ENCODE peak calls at places on chromosome 6, in ten cellular contexts. One of them, this sample, is unnamed.

GRCh38 chr6:15948930-15949900 is 179.7 kb upstream of the MYLIP start:
- DNase-seq in Peyer's patch: no peak
- DNase-seq in H1: no peak
- DNase-seq in naive thymus-derived CD4-positive, alpha-beta T cell: no peak
- DNase-seq in lower lobe of right lung: peak; percentile 59
- DNase-seq in ovary: no peak
- DNase-seq in NT2/D1: peak; percentile 16
- DNase-seq in iPS DF 6.9: no peak
- DNase-seq in A549: peak; percentile 44
- DNase-seq in H9: peak; percentile 42
- DNase-seq in this sample: no peak

GRCh38 chr6:17938885-17939284 is 48.5 kb downstream of the KIF13A start:
- DNase-seq in A549: no peak
- DNase-seq in naive thymus-derived CD4-positive, alpha-beta T cell: no peak
- DNase-seq in lower lobe of right lung: no peak
- DNase-seq in H1: no peak
- DNase-seq in NT2/D1: no peak
- DNase-seq in H9: no peak
- DNase-seq in ovary: no peak
- DNase-seq in Peyer's patch: no peak
- DNase-seq in iPS DF 6.9: no peak
- DNase-seq in this sample: no peak

GRCh38 chr6:90135672-90136071 is 161.0 kb downstream of the BACH2 start:
- DNase-seq in NT2/D1: no peak
- DNase-seq in lower lobe of right lung: no peak
- DNase-seq in ovary: no peak
- DNase-seq in naive thymus-derived CD4-positive, alpha-beta T cell: no peak
- DNase-seq in H1: no peak
- DNase-seq in A549: no peak
- DNase-seq in H9: no peak
- DNase-seq in Peyer's patch: no peak
- DNase-seq in iPS DF 6.9: no peak
- DNase-seq in this sample: no peak

GRCh38 chr6:105400501-105400900 is 2.4 kb downstream of the PREP start:
- DNase-seq in lower lobe of right lung: no peak
- DNase-seq in NT2/D1: no peak
- DNase-seq in H9: no peak
- DNase-seq in naive thymus-derived CD4-positive, alpha-beta T cell: no peak
- DNase-seq in ovary: no peak
- DNase-seq in H1: no peak
- DNase-seq in Peyer's patch: no peak
- DNase-seq in iPS DF 6.9: no peak
- DNase-seq in A549: no peak
- DNase-seq in this sample: no peak

GRCh38 chr6:87334683-87335082 is 5.6 kb upstream of the GJB7 start:
- DNase-seq in A549: no peak
- DNase-seq in H1: no peak
- DNase-seq in ovary: no peak
- DNase-seq in Peyer's patch: no peak
- DNase-seq in NT2/D1: no peak
- DNase-seq in naive thymus-derived CD4-positive, alpha-beta T cell: no peak
- DNase-seq in iPS DF 6.9: no peak
- DNase-seq in lower lobe of right lung: no peak
- DNase-seq in H9: no peak
- DNase-seq in this sample: no peak

GRCh38 chr6:135013211-135013610 is 41.4 kb downstream of the HBS1L start:
- DNase-seq in ovary: no peak
- DNase-seq in A549: no peak
- DNase-seq in H1: no peak
- DNase-seq in Peyer's patch: no peak
- DNase-seq in iPS DF 6.9: no peak
- DNase-seq in naive thymus-derived CD4-positive, alpha-beta T cell: no peak
- DNase-seq in H9: no peak
- DNase-seq in lower lobe of right lung: no peak
- DNase-seq in NT2/D1: no peak
- DNase-seq in this sample: no peak

GRCh38 chr6:109336221-109336955 is 45.9 kb downstream of the CD164 start:
- DNase-seq in H1: no peak
- DNase-seq in A549: peak; percentile 38
- DNase-seq in NT2/D1: no peak
- DNase-seq in iPS DF 6.9: no peak
- DNase-seq in ovary: no peak
- DNase-seq in naive thymus-derived CD4-positive, alpha-beta T cell: no peak
- DNase-seq in lower lobe of right lung: no peak
- DNase-seq in H9: no peak
- DNase-seq in Peyer's patch: peak; percentile 70
- DNase-seq in this sample: no peak

GRCh38 chr6:151128764-151129370 is 110.9 kb upstream of the AKAP12 start:
- DNase-seq in A549: no peak
- DNase-seq in NT2/D1: no peak
- DNase-seq in iPS DF 6.9: no peak
- DNase-seq in H1: peak; percentile 5
- DNase-seq in naive thymus-derived CD4-positive, alpha-beta T cell: no peak
- DNase-seq in ovary: no peak
- DNase-seq in Peyer's patch: no peak
- DNase-seq in H9: peak; percentile 81
- DNase-seq in lower lobe of right lung: no peak
- DNase-seq in this sample: no peak

GRCh38 chr6:125507987-125508655 is 206.4 kb upstream of the HDDC2 start:
- DNase-seq in NT2/D1: no peak
- DNase-seq in A549: no peak
- DNase-seq in naive thymus-derived CD4-positive, alpha-beta T cell: no peak
- DNase-seq in H1: no peak
- DNase-seq in Peyer's patch: no peak
- DNase-seq in ovary: no peak
- DNase-seq in iPS DF 6.9: no peak
- DNase-seq in lower lobe of right lung: no peak
- DNase-seq in H9: no peak
- DNase-seq in this sample: no peak

GRCh38 chr6:9924971-9925370 is 489.9 kb downstream of the TFAP2A start:
- DNase-seq in iPS DF 6.9: no peak
- DNase-seq in NT2/D1: no peak
- DNase-seq in A549: no peak
- DNase-seq in naive thymus-derived CD4-positive, alpha-beta T cell: no peak
- DNase-seq in H1: no peak
- DNase-seq in ovary: no peak
- DNase-seq in H9: no peak
- DNase-seq in Peyer's patch: no peak
- DNase-seq in lower lobe of right lung: no peak
- DNase-seq in this sample: no peak

GRCh38 chr6:154412106-154412820 is 55.7 kb upstream of the IPCEF1 start:
- DNase-seq in H9: no peak
- DNase-seq in H1: no peak
- DNase-seq in naive thymus-derived CD4-positive, alpha-beta T cell: no peak
- DNase-seq in iPS DF 6.9: no peak
- DNase-seq in A549: no peak
- DNase-seq in NT2/D1: no peak
- DNase-seq in Peyer's patch: no peak
- DNase-seq in lower lobe of right lung: no peak
- DNase-seq in ovary: no peak
- DNase-seq in this sample: no peak

GRCh38 chr6:36735110-36735971 is 37.7 kb downstream of the RAB44 start:
- DNase-seq in NT2/D1: no peak
- DNase-seq in H1: no peak
- DNase-seq in naive thymus-derived CD4-positive, alpha-beta T cell: no peak
- DNase-seq in H9: no peak
- DNase-seq in ovary: peak; percentile 44
- DNase-seq in A549: no peak
- DNase-seq in iPS DF 6.9: no peak
- DNase-seq in lower lobe of right lung: peak; percentile 71
- DNase-seq in Peyer's patch: peak; percentile 56
- DNase-seq in this sample: no peak

DNA sequence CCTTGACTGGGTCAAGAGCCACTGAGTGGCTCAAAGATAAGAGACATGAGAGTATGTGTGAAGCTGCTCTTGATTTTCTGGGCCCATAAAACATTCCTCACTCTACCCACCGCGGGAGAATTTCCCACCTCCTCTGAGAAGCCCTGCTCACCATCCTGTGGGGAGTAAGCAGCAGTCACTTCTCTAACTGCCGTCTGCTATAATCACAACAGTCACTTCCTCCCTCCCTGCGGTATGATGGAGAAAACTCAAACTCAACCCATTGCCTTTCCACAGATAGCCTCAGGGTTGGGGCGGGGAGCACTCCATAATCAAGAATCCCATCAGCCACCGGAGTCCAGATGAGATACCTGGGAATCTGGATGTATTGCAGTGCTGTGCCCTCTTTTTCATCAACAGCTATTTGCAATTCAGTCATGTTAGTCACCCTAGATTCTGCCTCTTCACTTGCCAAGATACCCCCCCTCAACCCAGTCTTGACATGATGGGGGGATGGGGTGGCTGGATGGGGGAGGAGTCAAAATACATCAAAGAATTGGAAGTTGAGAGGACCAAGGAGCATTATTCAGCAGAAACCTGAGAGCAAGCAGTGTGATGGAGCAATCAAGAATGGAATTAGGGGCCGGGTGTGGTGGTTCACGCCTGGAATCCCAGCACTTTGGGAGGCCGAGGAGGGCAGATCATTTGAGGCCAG is 5.1 kb downstream of the MOCS1 start:
- DNase-seq in naive thymus-derived CD4-positive, alpha-beta T cell: no peak
- DNase-seq in H9: no peak
- DNase-seq in Peyer's patch: no peak
- DNase-seq in A549: no peak
- DNase-seq in H1: no peak
- DNase-seq in iPS DF 6.9: no peak
- DNase-seq in NT2/D1: no peak
- DNase-seq in lower lobe of right lung: no peak
- DNase-seq in ovary: no peak
- DNase-seq in this sample: no peak
- H3K4me1 ChIP-seq in naive thymus-derived CD4-positive, alpha-beta T cell: no peaks in the 10 kb centered on the region
- H3K4me1 ChIP-seq in H9: no peaks in the 10 kb centered on the region
- H3K4me1 ChIP-seq in Peyer's patch: no peaks in the 10 kb centered on the region
- H3K4me1 ChIP-seq in A549: no peaks in the 10 kb centered on the region
- H3K4me1 ChIP-seq in H1: no peaks in the 10 kb centered on the region
- H3K4me1 ChIP-seq in iPS DF 6.9: peaks cover 7% of the 10 kb centered on the region
- H3K4me1 ChIP-seq in NT2/D1: peaks cover 4% of the 10 kb centered on the region
- H3K4me1 ChIP-seq in lower lobe of right lung: peaks cover 44% of the 10 kb centered on the region
- H3K4me1 ChIP-seq in ovary: peaks cover 4% of the 10 kb centered on the region
- H3K4me1 ChIP-seq in this sample: no peaks in the 10 kb centered on the region

GRCh38 chr6:30325873-30326445 is 768 bp upstream of the TRIM39 start:
- DNase-seq in naive thymus-derived CD4-positive, alpha-beta T cell: peak; percentile 45
- DNase-seq in NT2/D1: peak; percentile 51
- DNase-seq in A549: peak; percentile 49
- DNase-seq in ovary: peak; percentile 20
- DNase-seq in H9: peak; percentile 92
- DNase-seq in lower lobe of right lung: no peak
- DNase-seq in H1: peak; percentile 34
- DNase-seq in iPS DF 6.9: peak; percentile 60
- DNase-seq in Peyer's patch: peak; percentile 66
- DNase-seq in this sample: peak; percentile 91
- H3K4me1 ChIP-seq in naive thymus-derived CD4-positive, alpha-beta T cell: peaks cover 40% of the 10 kb centered on the region
- H3K4me1 ChIP-seq in NT2/D1: peaks cover 2% of the 10 kb centered on the region
- H3K4me1 ChIP-seq in A549: peaks cover 29% of the 10 kb centered on the region
- H3K4me1 ChIP-seq in ovary: peaks cover 5% of the 10 kb centered on the region
- H3K4me1 ChIP-seq in H9: peaks cover 6% of the 10 kb centered on the region
- H3K4me1 ChIP-seq in lower lobe of right lung: peaks cover 49% of the 10 kb centered on the region
- H3K4me1 ChIP-seq in H1: peaks cover 16% of the 10 kb centered on the region
- H3K4me1 ChIP-seq in iPS DF 6.9: peaks cover 4% of the 10 kb centered on the region
- H3K4me1 ChIP-seq in Peyer's patch: no peaks in the 10 kb centered on the region
- H3K4me1 ChIP-seq in this sample: peaks cover 53% of the 10 kb centered on the region

DNA sequence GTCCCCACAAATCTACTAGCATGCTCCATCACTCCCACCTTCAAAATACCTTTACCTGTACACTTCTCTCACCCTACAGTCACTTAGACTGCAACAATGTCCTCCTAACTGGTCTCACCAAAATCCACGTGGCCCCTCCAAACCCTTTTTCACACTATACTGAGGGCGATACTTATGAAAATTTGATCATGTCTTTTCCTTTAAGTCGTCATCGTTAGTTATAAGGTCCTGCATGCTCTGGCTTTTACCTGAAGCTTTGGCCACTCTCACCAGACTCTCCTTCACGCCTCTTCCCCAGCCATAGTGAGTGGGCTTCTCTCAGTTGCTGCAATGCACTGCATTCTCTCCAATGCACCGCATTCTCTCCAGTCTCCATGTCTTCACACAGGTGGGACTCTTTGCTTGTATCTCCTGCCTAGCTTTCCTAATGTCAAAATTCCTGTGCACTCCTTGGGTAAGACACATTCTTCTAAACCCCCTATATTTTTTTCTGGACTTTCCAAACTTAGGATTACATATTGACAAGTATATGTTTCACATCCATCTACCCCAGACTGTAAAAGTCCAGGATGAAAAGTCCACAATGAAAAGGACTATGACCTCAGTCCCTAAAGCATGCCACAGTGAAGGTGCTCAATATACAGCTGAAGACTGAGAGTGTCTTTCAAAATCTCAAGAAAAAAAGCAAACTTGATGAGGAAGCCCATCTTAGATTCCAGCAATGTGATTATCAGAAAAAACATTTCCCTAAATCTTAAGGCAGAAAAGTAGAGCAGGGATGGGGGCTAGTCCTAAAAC is 24.7 kb downstream of the PTPRK start:
- DNase-seq in NT2/D1: no peak
- DNase-seq in iPS DF 6.9: no peak
- DNase-seq in ovary: no peak
- DNase-seq in H1: no peak
- DNase-seq in Peyer's patch: no peak
- DNase-seq in naive thymus-derived CD4-positive, alpha-beta T cell: no peak
- DNase-seq in A549: no peak
- DNase-seq in H9: no peak
- DNase-seq in lower lobe of right lung: no peak
- DNase-seq in this sample: no peak
- H3K4me1 ChIP-seq in NT2/D1: no peaks in the 10 kb centered on the region
- H3K4me1 ChIP-seq in iPS DF 6.9: peaks cover 7% of the 10 kb centered on the region
- H3K4me1 ChIP-seq in ovary: peaks cover 11% of the 10 kb centered on the region
- H3K4me1 ChIP-seq in H1: peaks cover 10% of the 10 kb centered on the region
- H3K4me1 ChIP-seq in Peyer's patch: peaks cover 3% of the 10 kb centered on the region
- H3K4me1 ChIP-seq in naive thymus-derived CD4-positive, alpha-beta T cell: no peaks in the 10 kb centered on the region
- H3K4me1 ChIP-seq in A549: peaks cover 67% of the 10 kb centered on the region
- H3K4me1 ChIP-seq in H9: peaks cover 9% of the 10 kb centered on the region
- H3K4me1 ChIP-seq in lower lobe of right lung: peaks cover 26% of the 10 kb centered on the region
- H3K4me1 ChIP-seq in this sample: no peaks in the 10 kb centered on the region

GRCh38 chr6:40719671-40720374 is 132.7 kb upstream of the LRFN2 start:
- DNase-seq in H1: no peak
- DNase-seq in ovary: peak; percentile 12
- DNase-seq in A549: no peak
- DNase-seq in naive thymus-derived CD4-positive, alpha-beta T cell: no peak
- DNase-seq in lower lobe of right lung: no peak
- DNase-seq in H9: peak; percentile 55
- DNase-seq in Peyer's patch: no peak
- DNase-seq in NT2/D1: no peak
- DNase-seq in iPS DF 6.9: no peak
- DNase-seq in this sample: no peak
- H3K4me1 ChIP-seq in H1: peaks cover 9% of the 10 kb centered on the region
- H3K4me1 ChIP-seq in ovary: no peaks in the 10 kb centered on the region
- H3K4me1 ChIP-seq in A549: peaks cover 8% of the 10 kb centered on the region
- H3K4me1 ChIP-seq in naive thymus-derived CD4-positive, alpha-beta T cell: no peaks in the 10 kb centered on the region
- H3K4me1 ChIP-seq in lower lobe of right lung: peaks cover 16% of the 10 kb centered on the region
- H3K4me1 ChIP-seq in H9: peaks cover 5% of the 10 kb centered on the region
- H3K4me1 ChIP-seq in Peyer's patch: no peaks in the 10 kb centered on the region
- H3K4me1 ChIP-seq in NT2/D1: no peaks in the 10 kb centered on the region
- H3K4me1 ChIP-seq in iPS DF 6.9: peaks cover 2% of the 10 kb centered on the region
- H3K4me1 ChIP-seq in this sample: peaks cover 6% of the 10 kb centered on the region

GRCh38 chr6:144138542-144138941 is 11.8 kb upstream of the STX11 start:
- DNase-seq in lower lobe of right lung: no peak
- DNase-seq in iPS DF 6.9: no peak
- DNase-seq in A549: no peak
- DNase-seq in Peyer's patch: no peak
- DNase-seq in naive thymus-derived CD4-positive, alpha-beta T cell: no peak
- DNase-seq in H1: no peak
- DNase-seq in H9: no peak
- DNase-seq in NT2/D1: no peak
- DNase-seq in ovary: no peak
- DNase-seq in this sample: no peak
- H3K4me1 ChIP-seq in lower lobe of right lung: no peaks in the 10 kb centered on the region
- H3K4me1 ChIP-seq in iPS DF 6.9: no peaks in the 10 kb centered on the region
- H3K4me1 ChIP-seq in A549: no peaks in the 10 kb centered on the region
- H3K4me1 ChIP-seq in Peyer's patch: no peaks in the 10 kb centered on the region
- H3K4me1 ChIP-seq in naive thymus-derived CD4-positive, alpha-beta T cell: no peaks in the 10 kb centered on the region
- H3K4me1 ChIP-seq in H1: no peaks in the 10 kb centered on the region
- H3K4me1 ChIP-seq in H9: no peaks in the 10 kb centered on the region
- H3K4me1 ChIP-seq in NT2/D1: no peaks in the 10 kb centered on the region
- H3K4me1 ChIP-seq in ovary: no peaks in the 10 kb centered on the region
- H3K4me1 ChIP-seq in this sample: no peaks in the 10 kb centered on the region

GRCh38 chr6:156889469-156889868 is 112.3 kb downstream of the ARID1B start:
- DNase-seq in lower lobe of right lung: no peak
- DNase-seq in H1: no peak
- DNase-seq in Peyer's patch: no peak
- DNase-seq in H9: no peak
- DNase-seq in A549: no peak
- DNase-seq in iPS DF 6.9: no peak
- DNase-seq in naive thymus-derived CD4-positive, alpha-beta T cell: no peak
- DNase-seq in ovary: no peak
- DNase-seq in NT2/D1: no peak
- DNase-seq in this sample: no peak
- H3K4me1 ChIP-seq in lower lobe of right lung: peaks cover 48% of the 10 kb centered on the region
- H3K4me1 ChIP-seq in H1: peaks cover 17% of the 10 kb centered on the region
- H3K4me1 ChIP-seq in Peyer's patch: no peaks in the 10 kb centered on the region
- H3K4me1 ChIP-seq in H9: peaks cover 4% of the 10 kb centered on the region
- H3K4me1 ChIP-seq in A549: peaks cover 9% of the 10 kb centered on the region
- H3K4me1 ChIP-seq in iPS DF 6.9: peaks cover 4% of the 10 kb centered on the region
- H3K4me1 ChIP-seq in naive thymus-derived CD4-positive, alpha-beta T cell: peaks cover 20% of the 10 kb centered on the region
- H3K4me1 ChIP-seq in ovary: peaks cover 4% of the 10 kb centered on the region
- H3K4me1 ChIP-seq in NT2/D1: no peaks in the 10 kb centered on the region
- H3K4me1 ChIP-seq in this sample: peaks cover 11% of the 10 kb centered on the region